ENCODE peak calls at places on chromosome 17, in nine cellular contexts. N, F, W, Y, K, P, G, V and Q are unnamed samples.

GRCh38 chr17:43627657-43628650 is 33.8 kb downstream of the MEOX1 start:
- DNase-seq in N (peak; percentile 40), F (no peak), W (no peak), Y (no peak), K (peak; percentile 31), P (no peak), G (no peak), V (no peak), Q (no peak)

GRCh38 chr17:63078707-63079106 is 112.7 kb downstream of the TANC2 start:
- DNase-seq in N (no peak), F (no peak), W (no peak), Y (no peak), K (no peak), P (no peak), G (no peak), V (no peak), Q (no peak)

GRCh38 chr17:76641501-76641900 is 2.1 kb downstream of the ST6GALNAC1 start:
- DNase-seq in N (no peak), F (peak; percentile 22), W (no peak), Y (peak; percentile 71), K (no peak), P (no peak), G (no peak), V (no peak), Q (no peak)

GRCh38 chr17:28227278-28228108 is 91.5 kb upstream of the TMEM97 start:
- DNase-seq in N (peak; percentile 96), F (peak; percentile 73), W (peak; percentile 80), Y (no peak), K (no peak), P (peak; percentile 75), G (peak; percentile 85), V (peak; percentile 71), Q (peak; percentile 98)

GRCh38 chr17:70407501-70407900 is 238.2 kb downstream of the KCNJ2 start:
- DNase-seq in N (no peak), F (no peak), W (no peak), Y (no peak), K (peak; percentile 1), P (no peak), G (no peak), V (no peak), Q (no peak)

GRCh38 chr17:72065556-72065955 is 55.3 kb upstream of the SOX9 start:
- DNase-seq in N (no peak), F (no peak), W (no peak), Y (no peak), K (no peak), P (no peak), G (no peak), V (no peak), Q (no peak)

GRCh38 chr17:2086306-2086705 is 31.4 kb downstream of the HIC1 start:
- DNase-seq in N (no peak), F (no peak), W (no peak), Y (no peak), K (no peak), P (peak; percentile 20), G (no peak), V (no peak), Q (no peak)

GRCh38 chr17:79933863-79934652 is 94.8 kb upstream of the CBX4 start:
- DNase-seq in N (peak; percentile 65), F (no peak), W (peak; percentile 81), Y (no peak), K (peak; percentile 26), P (peak; percentile 86), G (no peak), V (peak; percentile 63), Q (peak; percentile 56)

GRCh38 chr17:77869665-77870132 is 88.8 kb upstream of the TNRC6C start:
- DNase-seq in N (no peak), F (no peak), W (peak; percentile 90), Y (no peak), K (no peak), P (peak; percentile 95), G (no peak), V (no peak), Q (no peak)

GRCh38 chr17:13158511-13159240 is 140.8 kb upstream of the ELAC2 start:
- DNase-seq in N (no peak), F (no peak), W (no peak), Y (no peak), K (peak; percentile 17), P (no peak), G (no peak), V (no peak), Q (no peak)

GRCh38 chr17:39668141-39668924 is at the start of gene PNMT:
- DNase-seq in N (peak; percentile 66), F (no peak), W (peak; percentile 89), Y (peak; percentile 56), K (peak; percentile 39), P (peak; percentile 93), G (peak; percentile 72), V (peak; percentile 82), Q (peak; percentile 71)

GRCh38 chr17:77475012-77475976 is 334.5 kb downstream of the SEC14L1 start:
- DNase-seq in N (no peak), F (no peak), W (peak; percentile 77), Y (no peak), K (peak; percentile 95), P (no peak), G (no peak), V (no peak), Q (no peak)

GRCh38 chr17:7716901-7717755 is at the start of gene DNAH2:
- DNase-seq in N (peak; percentile 76), F (peak; percentile 89), W (peak; percentile 78), Y (peak; percentile 60), K (peak; percentile 90), P (no peak), G (peak; percentile 82), V (peak; percentile 66), Q (peak; percentile 87)

GRCh38 chr17:17849863-17850373 is 13.1 kb upstream of the SREBF1 start:
- DNase-seq in N (no peak), F (no peak), W (peak; percentile 75), Y (peak; percentile 62), K (peak; percentile 43), P (peak; percentile 88), G (no peak), V (no peak), Q (peak; percentile 41)

GRCh38 chr17:20268700-20269475 is 198.5 kb downstream of the LGALS9B start:
- DNase-seq in N (no peak), F (no peak), W (no peak), Y (no peak), K (no peak), P (no peak), G (no peak), V (no peak), Q (no peak)

GRCh38 chr17:4483012-4483840 is 15.5 kb upstream of the SPNS2 start:
- DNase-seq in N (no peak), F (peak; percentile 84), W (peak; percentile 75), Y (no peak), K (no peak), P (no peak), G (no peak), V (peak; percentile 58), Q (peak; percentile 93)
- TF ChIP-seq POLR2A in N (no peak), F (no peak), W (peak; percentile 45), Y (no peak), K (no peak), P (no peak), G (peak; percentile 12), V (peak; percentile 25), Q (peak; percentile 55)

GRCh38 chr17:61686114-61686513 is 95.1 kb upstream of the NACA2 start:
- DNase-seq in N (no peak), F (no peak), W (no peak), Y (no peak), K (no peak), P (no peak), G (no peak), V (no peak), Q (no peak)
- H3K27me3 ChIP-seq in N (no peaks in the 10 kb centered on the region), F (no peaks in the 10 kb centered on the region), W (no peaks in the 10 kb centered on the region), Y (no peaks in the 10 kb centered on the region), K (no peaks in the 10 kb centered on the region), P (no peaks in the 10 kb centered on the region), G (no peaks in the 10 kb centered on the region), V (no peaks in the 10 kb centered on the region), Q (no peaks in the 10 kb centered on the region)

GRCh38 chr17:42577532-42578281 is at the start of gene PSMC3IP:
- DNase-seq in N (peak; percentile 97), F (peak; percentile 87), W (peak; percentile 98), Y (peak; percentile 92), K (peak; percentile 92), P (peak; percentile 97), G (peak; percentile 95), V (peak; percentile 96), Q (peak; percentile 95)
- TF ChIP-seq POLR2A in N (peak; percentile 37), F (peak; percentile 87), W (peak; percentile 78), Y (peak; percentile 94), K (no peak), P (no peak), G (peak; percentile 69), V (peak; percentile 64), Q (peak; percentile 79)

DNA sequence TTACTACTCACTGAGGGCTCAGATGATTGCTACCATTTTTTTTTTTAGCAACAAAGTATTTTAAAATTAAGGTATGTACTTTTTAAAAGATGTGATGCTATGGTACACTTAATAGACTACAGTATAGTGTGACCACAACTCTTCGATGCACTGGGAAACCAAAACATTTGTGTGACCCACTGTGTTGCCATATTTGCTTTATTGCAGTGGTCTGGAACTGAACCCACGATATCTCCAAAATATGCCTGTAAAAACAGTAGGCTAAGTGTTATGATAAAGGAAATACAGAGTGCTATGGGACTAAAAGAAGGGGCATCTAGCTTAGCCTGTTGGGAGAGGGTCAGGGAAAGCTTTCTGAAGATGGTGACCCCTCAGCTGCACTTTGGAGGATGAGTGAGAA is 41.6 kb upstream of the HNF1B start:
- DNase-seq in N (no peak), F (no peak), W (no peak), Y (no peak), K (peak; percentile 88), P (no peak), G (no peak), V (no peak), Q (no peak)
- H3K27me3 ChIP-seq in N (peaks cover 3% of the 10 kb centered on the region), F (no peaks in the 10 kb centered on the region), W (no peaks in the 10 kb centered on the region), Y (peaks cover 13% of the 10 kb centered on the region), K (no peaks in the 10 kb centered on the region), P (no peaks in the 10 kb centered on the region), G (no peaks in the 10 kb centered on the region), V (no peaks in the 10 kb centered on the region), Q (no peaks in the 10 kb centered on the region)

DNA sequence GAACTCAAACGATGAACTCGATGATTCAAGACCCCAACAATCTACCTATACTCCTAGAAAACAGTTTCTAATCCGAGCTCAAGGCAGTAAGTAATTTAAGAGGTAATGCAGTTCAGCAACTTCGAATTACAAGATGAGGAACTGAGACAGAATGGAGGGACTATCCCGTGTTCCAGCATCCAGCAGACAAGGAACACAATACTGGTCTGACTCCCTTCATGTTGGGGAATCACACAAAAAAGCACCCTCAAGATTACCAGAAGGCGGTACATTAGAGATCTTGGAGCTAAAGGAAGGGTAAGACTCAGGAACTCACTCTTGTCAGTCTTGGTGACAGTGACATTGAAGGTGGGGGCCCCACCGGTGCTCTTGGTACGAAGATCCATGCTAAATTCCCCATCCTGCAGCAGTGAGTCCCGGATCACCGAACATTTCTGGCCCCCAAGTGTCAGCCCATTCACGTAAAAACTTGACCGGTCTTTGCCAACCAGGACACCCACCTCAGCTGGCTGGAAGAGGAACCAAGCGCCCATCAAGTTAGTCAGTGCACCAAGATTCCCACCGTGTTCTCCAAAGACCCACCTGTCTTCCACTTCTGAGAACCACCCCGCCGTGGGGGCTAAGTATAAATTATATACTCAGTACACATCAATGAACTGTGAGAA is 1.9 kb downstream of the PFN1 start:
- DNase-seq in N (no peak), F (no peak), W (no peak), Y (no peak), K (no peak), P (no peak), G (no peak), V (no peak), Q (no peak)
- TF ChIP-seq POLR2A in N (no peak), F (no peak), W (no peak), Y (no peak), K (no peak), P (no peak), G (no peak), V (no peak), Q (no peak)

GRCh38 chr17:36014946-36015345 is 2.8 kb downstream of the CCL23 start:
- DNase-seq in N (no peak), F (no peak), W (no peak), Y (no peak), K (no peak), P (no peak), G (no peak), V (no peak), Q (no peak)
- H3K27me3 ChIP-seq in N (no peaks in the 10 kb centered on the region), F (peaks cover 19% of the 10 kb centered on the region), W (no peaks in the 10 kb centered on the region), Y (no peaks in the 10 kb centered on the region), K (peaks cover 3% of the 10 kb centered on the region), P (no peaks in the 10 kb centered on the region), G (no peaks in the 10 kb centered on the region), V (no peaks in the 10 kb centered on the region), Q (no peaks in the 10 kb centered on the region)